ENCODE peak calls at places on chromosome 1, in six cellular contexts. T, M, B, X, Y and K are unnamed samples.
A peak's percentile ranks its signal among the peaks of the same experiment; 100 is the strongest.

GRCh38 chr1:43933386-43934278 is at the start of gene ARTN:
- DNase-seq in T (peak; percentile 56), M (peak; percentile 47), B (no peak), X (no peak), Y (no peak), K (no peak)

GRCh38 chr1:241485554-241485992 is 34.0 kb downstream of the FH start:
- DNase-seq in T (no peak), M (no peak), B (no peak), X (no peak), Y (peak; percentile 46), K (no peak)

GRCh38 chr1:163195728-163196448 is 6.8 kb downstream of the RGS5 start:
- DNase-seq in T (no peak), M (no peak), B (no peak), X (no peak), Y (no peak), K (no peak)

GRCh38 chr1:81834921-81835698 is 34.4 kb downstream of the ADGRL2 start:
- DNase-seq in T (no peak), M (no peak), B (peak; percentile 4), X (no peak), Y (no peak), K (no peak)

GRCh38 chr1:152479792-152480595 is 30.6 kb upstream of the LCE5A start:
- DNase-seq in T (peak; percentile 65), M (peak; percentile 2), B (peak; percentile 26), X (no peak), Y (peak; percentile 42), K (peak; percentile 48)

GRCh38 chr1:177355575-177355974 is 184.8 kb downstream of the BRINP2 start:
- DNase-seq in T (peak; percentile 21), M (no peak), B (peak; percentile 40), X (no peak), Y (peak; percentile 42), K (no peak)

GRCh38 chr1:181486098-181486420 is 2.7 kb downstream of the CACNA1E start:
- DNase-seq in T (no peak), M (no peak), B (no peak), X (no peak), Y (no peak), K (no peak)

GRCh38 chr1:7378346-7379130 is 392.6 kb upstream of the VAMP3 start:
- DNase-seq in T (no peak), M (no peak), B (no peak), X (no peak), Y (no peak), K (no peak)

GRCh38 chr1:19452221-19452663 is 33.1 kb downstream of the CAPZB start:
- DNase-seq in T (no peak), M (no peak), B (peak; percentile 84), X (peak; percentile 90), Y (no peak), K (no peak)